ENCODE peak calls at places on chromosomes 3 and 15, in four cellular contexts. One of them, this sample, is unnamed.

GRCh38 chr3:7734456-7734855 is 767.2 kb upstream of the LMCD1 start:
- DNase-seq in IMR-90: no peak
- DNase-seq in neuronal stem cell: no peak
- DNase-seq in mesenchymal stem cell: no peak
- DNase-seq in this sample: no peak

GRCh38 chr3:57691411-57692133 is 1.3 kb downstream of the DENND6A start:
- DNase-seq in IMR-90: peak; percentile 7
- DNase-seq in neuronal stem cell: no peak
- DNase-seq in mesenchymal stem cell: peak; percentile 28
- DNase-seq in this sample: no peak

GRCh38 chr3:106343841-106344240 is 475.0 kb upstream of the CBLB start:
- DNase-seq in IMR-90: no peak
- DNase-seq in neuronal stem cell: no peak
- DNase-seq in mesenchymal stem cell: no peak
- DNase-seq in this sample: no peak

GRCh38 chr3:187066228-187066995 is 72.9 kb downstream of the RPL39L start:
- DNase-seq in IMR-90: peak; percentile 11
- DNase-seq in neuronal stem cell: peak; percentile 3
- DNase-seq in mesenchymal stem cell: peak; percentile 38
- DNase-seq in this sample: peak; percentile 95

GRCh38 chr15:43118829-43119228 is 13.0 kb upstream of the UBR1 start:
- DNase-seq in IMR-90: no peak
- DNase-seq in neuronal stem cell: no peak
- DNase-seq in mesenchymal stem cell: no peak
- DNase-seq in this sample: no peak

GRCh38 chr3:57048052-57048671 is 12.3 kb upstream of the SPATA12 start:
- DNase-seq in IMR-90: no peak
- DNase-seq in neuronal stem cell: no peak
- DNase-seq in mesenchymal stem cell: peak; percentile 18
- DNase-seq in this sample: no peak

GRCh38 chr3:158456114-158456513 is 114.9 kb upstream of the MLF1 start:
- DNase-seq in IMR-90: peak; percentile 63
- DNase-seq in neuronal stem cell: no peak
- DNase-seq in mesenchymal stem cell: peak; percentile 86
- DNase-seq in this sample: no peak

GRCh38 chr15:101266034-101266433 is 11.3 kb downstream of the SELENOS start:
- DNase-seq in IMR-90: peak; percentile 80
- DNase-seq in neuronal stem cell: no peak
- DNase-seq in mesenchymal stem cell: no peak
- DNase-seq in this sample: no peak

GRCh38 chr3:87390318-87390717 is 113.9 kb upstream of the POU1F1 start:
- DNase-seq in IMR-90: no peak
- DNase-seq in neuronal stem cell: no peak
- DNase-seq in mesenchymal stem cell: no peak
- DNase-seq in this sample: no peak

GRCh38 chr3:16309558-16309957 is 44.5 kb downstream of the OXNAD1 start:
- DNase-seq in IMR-90: peak; percentile 68
- DNase-seq in neuronal stem cell: no peak
- DNase-seq in mesenchymal stem cell: peak; percentile 67
- DNase-seq in this sample: peak; percentile 66

GRCh38 chr3:73848173-73848751 is 223.5 kb upstream of the PDZRN3 start:
- DNase-seq in IMR-90: peak; percentile 51
- DNase-seq in neuronal stem cell: peak; percentile 0
- DNase-seq in mesenchymal stem cell: peak; percentile 45
- DNase-seq in this sample: peak; percentile 41

DNA sequence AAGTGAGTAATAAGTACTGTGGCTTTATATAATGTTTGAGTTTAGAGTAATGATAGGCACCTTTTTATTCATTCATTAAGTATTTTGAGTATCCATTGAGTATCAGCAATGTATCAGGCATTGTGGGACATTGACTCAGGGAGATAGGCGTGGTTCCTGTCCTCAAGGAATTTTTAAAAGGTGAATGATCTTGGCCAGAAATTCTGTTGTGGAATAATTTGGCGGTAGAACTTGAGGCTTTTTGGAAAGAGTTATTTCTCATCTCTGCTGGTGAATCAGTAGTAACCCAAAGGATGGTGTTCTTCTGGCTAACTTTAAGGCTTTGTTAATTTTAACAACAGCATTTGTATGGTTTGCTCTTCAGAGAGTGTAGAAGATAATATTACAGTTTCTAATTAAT is 2.0 kb downstream of the RAB7A start:
- DNase-seq in IMR-90: no peak
- DNase-seq in neuronal stem cell: no peak
- DNase-seq in mesenchymal stem cell: peak; percentile 10
- DNase-seq in this sample: no peak
- H3K4me1 ChIP-seq in IMR-90: peaks cover 13% of the 10 kb centered on the region
- H3K4me1 ChIP-seq in neuronal stem cell: peaks cover 4% of the 10 kb centered on the region
- H3K4me1 ChIP-seq in mesenchymal stem cell: peaks cover 6% of the 10 kb centered on the region
- H3K4me1 ChIP-seq in this sample: peaks cover 4% of the 10 kb centered on the region

GRCh38 chr3:138947303-138948121 is 495 bp downstream of the FOXL2NB start:
- DNase-seq in IMR-90: no peak
- DNase-seq in neuronal stem cell: no peak
- DNase-seq in mesenchymal stem cell: no peak
- DNase-seq in this sample: peak; percentile 77
- H2BK15ac ChIP-seq in IMR-90: no peak overlapping the region
- H2BK15ac ChIP-seq in neuronal stem cell: no peak overlapping the region
- H2BK15ac ChIP-seq in mesenchymal stem cell: no peak overlapping the region
- H2BK15ac ChIP-seq in this sample: no peak overlapping the region

GRCh38 chr3:151789853-151790463 is 24.0 kb upstream of the AADAC start:
- DNase-seq in IMR-90: no peak
- DNase-seq in neuronal stem cell: no peak
- DNase-seq in mesenchymal stem cell: no peak
- DNase-seq in this sample: no peak
- H3K4me3 ChIP-seq in IMR-90: no peak overlapping the region
- H3K4me3 ChIP-seq in neuronal stem cell: no peak overlapping the region
- H3K4me3 ChIP-seq in mesenchymal stem cell: peak overlapping the region; percentile 16
- H3K4me3 ChIP-seq in this sample: no peak overlapping the region

GRCh38 chr3:37907906-37908305 is 46.2 kb downstream of the CTDSPL start:
- DNase-seq in IMR-90: no peak
- DNase-seq in neuronal stem cell: no peak
- DNase-seq in mesenchymal stem cell: no peak
- DNase-seq in this sample: no peak
- H3K4me1 ChIP-seq in IMR-90: peaks cover 25% of the 10 kb centered on the region
- H3K4me1 ChIP-seq in neuronal stem cell: peaks cover 35% of the 10 kb centered on the region
- H3K4me1 ChIP-seq in mesenchymal stem cell: peaks cover 34% of the 10 kb centered on the region
- H3K4me1 ChIP-seq in this sample: peaks cover 6% of the 10 kb centered on the region

DNA sequence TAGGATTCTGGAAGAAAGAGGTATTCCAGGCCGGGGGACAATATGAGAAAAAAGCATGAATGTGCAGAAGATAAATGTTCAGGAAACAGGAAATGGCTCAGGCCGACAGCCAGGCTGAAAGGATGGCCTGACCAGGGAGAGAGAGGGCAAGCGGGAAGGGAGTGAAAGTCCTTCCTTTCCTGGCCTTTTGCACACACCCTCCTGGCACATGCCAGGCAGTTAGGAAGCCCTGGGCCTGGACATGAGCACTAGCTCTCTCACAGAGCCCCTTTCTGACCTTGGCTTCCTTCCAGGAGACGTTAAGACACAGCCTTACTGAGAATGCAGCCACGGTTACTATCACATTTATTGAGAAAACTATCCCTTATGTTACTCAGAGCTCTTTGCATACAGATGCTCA is 39.7 kb upstream of the SMAD3 start:
- DNase-seq in IMR-90: peak; percentile 51
- DNase-seq in neuronal stem cell: no peak
- DNase-seq in mesenchymal stem cell: peak; percentile 77
- DNase-seq in this sample: no peak
- H2BK15ac ChIP-seq in IMR-90: peak overlapping the region; percentile 93
- H2BK15ac ChIP-seq in neuronal stem cell: no peak overlapping the region
- H2BK15ac ChIP-seq in mesenchymal stem cell: peak overlapping the region; percentile 75
- H2BK15ac ChIP-seq in this sample: no peak overlapping the region